ENCODE peak calls at places on chromosomes 6 and 20, in four cellular contexts. V is activated CD4-positive, alpha-beta T cell treated with anti-CD3 and anti-CD28 coated beads, Interleukin-2, amount 50 U/mL, for 24 hours; E is NCI-H446; T is EL. P is an unnamed sample.

GRCh38 chr20:59001449-59002171 is 5.4 kb downstream of the CTSZ start:
- DNase-seq in V (no peak), T (no peak), E (no peak), P (no peak)

GRCh38 chr6:131669891-131670290 is 31.3 kb downstream of the OR2A4 start:
- DNase-seq in E (no peak), V (no peak), T (no peak), P (no peak)

GRCh38 chr6:160285541-160286105 is 27.0 kb upstream of the SLC22A2 start:
- DNase-seq in V (no peak), E (no peak), T (no peak), P (no peak)

GRCh38 chr6:42030585-42031506 is 19.5 kb upstream of the TAF8 start:
- DNase-seq in V (no peak), T (no peak), E (no peak), P (no peak)

GRCh38 chr6:156809034-156809433 is 31.9 kb downstream of the ARID1B start:
- DNase-seq in E (no peak), T (peak), V (no peak), P (peak)

GRCh38 chr6:77136086-77136485 is 327.2 kb downstream of the HTR1B start:
- DNase-seq in E (no peak), V (no peak), T (peak), P (no peak)

GRCh38 chr6:100999034-100999597 is 118.0 kb upstream of the ASCC3 start:
- DNase-seq in V (no peak), E (no peak), T (no peak), P (no peak)

GRCh38 chr20:18719426-18719825 is 94.2 kb upstream of the SCP2D1 start:
- DNase-seq in T (peak), E (no peak), V (no peak), P (no peak)

GRCh38 chr6:122789862-122790739 is 1.0 kb downstream of the SMPDL3A start:
- DNase-seq in T (peak), V (no peak), E (no peak), P (peak)

GRCh38 chr20:40640667-40641066 is 48.4 kb downstream of the MAFB start:
- DNase-seq in T (no peak), V (no peak), E (no peak), P (no peak)

GRCh38 chr20:4989570-4989969 is 11.7 kb downstream of the SLC23A2 start:
- DNase-seq in E (no peak), V (no peak), T (no peak), P (no peak)

GRCh38 chr6:467671-468082 is 76.1 kb downstream of the IRF4 start:
- DNase-seq in E (no peak), T (no peak), V (no peak), P (no peak)

GRCh38 chr6:161407581-161407980 is 133.7 kb upstream of the AGPAT4 start:
- DNase-seq in V (no peak), E (no peak), T (peak), P (no peak)

GRCh38 chr6:72042088-72042487 is 155.7 kb downstream of the RIMS1 start:
- DNase-seq in V (no peak), T (no peak), E (peak), P (no peak)

P was measured in adrenal gland.